ENCODE peak calls at places on chromosomes 7 and 10, in five cellular contexts. V, M, R, T and D are unnamed samples.

GRCh38 chr7:30207376-30207775 is 72.6 kb downstream of the MTURN start:
- DNase-seq in V (no peak), M (no peak), R (no peak), T (no peak), D (no peak)

GRCh38 chr7:92758796-92759431 is 77.5 kb downstream of the CDK6 start:
- DNase-seq in V (no peak), M (no peak), R (no peak), T (no peak), D (no peak)

GRCh38 chr10:124688889-124689670 is 55.1 kb downstream of the FAM53B start:
- DNase-seq in V (no peak), M (no peak), R (no peak), T (no peak), D (no peak)

GRCh38 chr10:27605337-27605736 is 101.2 kb downstream of the RAB18 start:
- DNase-seq in V (no peak), M (no peak), R (no peak), T (no peak), D (no peak)

GRCh38 chr10:14325325-14325955 is 5.3 kb downstream of the FRMD4A start:
- DNase-seq in V (no peak), M (peak), R (no peak), T (no peak), D (no peak)

GRCh38 chr7:28036748-28037147 is 143.8 kb downstream of the JAZF1 start:
- DNase-seq in V (no peak), M (no peak), R (no peak), T (no peak), D (no peak)

GRCh38 chr10:69069090-69070042 is 18.5 kb upstream of the SRGN start:
- DNase-seq in V (no peak), M (no peak), R (no peak), T (no peak), D (no peak)

GRCh38 chr7:155807013-155807804 is 5.1 kb downstream of the SHH start:
- DNase-seq in V (no peak), M (no peak), R (no peak), T (no peak), D (no peak)

GRCh38 chr7:22563621-22564241 is 63.7 kb upstream of the STEAP1B start:
- DNase-seq in V (no peak), M (peak), R (no peak), T (no peak), D (no peak)

GRCh38 chr7:28144266-28144665 is 36.3 kb downstream of the JAZF1 start:
- DNase-seq in V (peak), M (no peak), R (no peak), T (no peak), D (no peak)

GRCh38 chr7:33716581-33717477 is 188.5 kb upstream of the BMPER start:
- DNase-seq in V (no peak), M (peak), R (no peak), T (no peak), D (no peak)

GRCh38 chr10:105986896-105987638 is 1177.4 kb downstream of the SORCS1 start:
- DNase-seq in V (no peak), M (no peak), R (peak), T (no peak), D (no peak)

GRCh38 chr7:3238525-3239210 is 62.4 kb upstream of the SDK1 start:
- DNase-seq in V (no peak), M (no peak), R (no peak), T (no peak), D (no peak)

GRCh38 chr10:7388602-7389001 is 22.2 kb downstream of the SFMBT2 start:
- DNase-seq in V (no peak), M (no peak), R (no peak), T (no peak), D (no peak)

GRCh38 chr7:42080831-42081230 is 156.2 kb downstream of the GLI3 start:
- DNase-seq in V (no peak), M (peak), R (no peak), T (no peak), D (no peak)

GRCh38 chr10:44278669-44279337 is 106.1 kb downstream of the CXCL12 start:
- DNase-seq in V (no peak), M (peak), R (no peak), T (no peak), D (no peak)

GRCh38 chr7:46558482-46559193 is 637.6 kb upstream of the IGFBP3 start:
- DNase-seq in V (no peak), M (peak), R (peak), T (no peak), D (no peak)

GRCh38 chr10:36538945-36539586 is 586.3 kb upstream of the ANKRD30A start:
- DNase-seq in V (no peak), M (peak), R (peak), T (no peak), D (no peak)

DNA sequence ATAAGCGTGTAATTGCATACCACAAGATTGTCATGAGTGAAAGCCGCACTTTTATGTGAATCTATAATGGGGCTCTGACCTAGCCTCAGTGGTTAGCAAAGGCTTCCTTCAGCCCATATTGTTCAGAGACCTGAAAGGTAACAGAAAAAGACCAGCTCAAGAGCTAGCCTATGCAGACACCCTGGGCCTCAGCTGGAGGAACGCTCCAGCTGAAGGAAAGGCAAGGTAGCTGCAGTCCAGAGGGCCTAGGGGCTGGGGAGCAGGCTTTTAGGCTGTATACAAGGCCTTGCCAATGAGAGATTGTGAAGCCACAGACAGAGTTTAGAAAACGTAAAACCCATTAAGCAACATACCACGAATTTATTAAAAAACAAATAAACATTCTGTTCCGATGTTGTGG is 246.6 kb upstream of the GHITM start:
- DNase-seq in V (no peak), M (no peak), R (no peak), T (no peak), D (no peak)
- TF ChIP-seq CTCF in V (no peak), M (no peak), R (no peak), T (no peak), D (no peak)

GRCh38 chr7:120272261-120272895 is 597 bp upstream of the KCND2 start:
- DNase-seq in V (no peak), M (peak), R (peak), T (no peak), D (no peak)

GRCh38 chr7:120274482-120274881 is 1.5 kb downstream of the KCND2 start:
- DNase-seq in V (no peak), M (no peak), R (no peak), T (no peak), D (no peak)

GRCh38 chr7:120273476-120273975 is 551 bp downstream of the KCND2 start:
- DNase-seq in V (peak), M (no peak), R (peak), T (no peak), D (no peak)

GRCh38 chr7:120274899-120275298 is 1.9 kb downstream of the KCND2 start:
- DNase-seq in V (no peak), M (no peak), R (no peak), T (no peak), D (no peak)

GRCh38 chr7:120272896-120273475 is at the start of gene KCND2:
- DNase-seq in V (no peak), M (no peak), R (peak), T (no peak), D (no peak)
- H3K4me3 ChIP-seq in V (peak), M (peak), R (peak), T (peak), D (peak)

GRCh38 chr10:59881640-59882039 is 24.7 kb downstream of the CCDC6 start:
- DNase-seq in V (no peak), M (no peak), R (no peak), T (no peak), D (no peak)

GRCh38 chr10:59879363-59879935 is 26.9 kb downstream of the CCDC6 start:
- DNase-seq in V (no peak), M (no peak), R (no peak), T (no peak), D (no peak)

GRCh38 chr10:59880976-59881510 is 25.3 kb downstream of the CCDC6 start:
- DNase-seq in V (no peak), M (no peak), R (no peak), T (no peak), D (no peak)

GRCh38 chr10:59878915-59879314 is 27.4 kb downstream of the CCDC6 start:
- DNase-seq in V (no peak), M (no peak), R (no peak), T (no peak), D (no peak)

DNA sequence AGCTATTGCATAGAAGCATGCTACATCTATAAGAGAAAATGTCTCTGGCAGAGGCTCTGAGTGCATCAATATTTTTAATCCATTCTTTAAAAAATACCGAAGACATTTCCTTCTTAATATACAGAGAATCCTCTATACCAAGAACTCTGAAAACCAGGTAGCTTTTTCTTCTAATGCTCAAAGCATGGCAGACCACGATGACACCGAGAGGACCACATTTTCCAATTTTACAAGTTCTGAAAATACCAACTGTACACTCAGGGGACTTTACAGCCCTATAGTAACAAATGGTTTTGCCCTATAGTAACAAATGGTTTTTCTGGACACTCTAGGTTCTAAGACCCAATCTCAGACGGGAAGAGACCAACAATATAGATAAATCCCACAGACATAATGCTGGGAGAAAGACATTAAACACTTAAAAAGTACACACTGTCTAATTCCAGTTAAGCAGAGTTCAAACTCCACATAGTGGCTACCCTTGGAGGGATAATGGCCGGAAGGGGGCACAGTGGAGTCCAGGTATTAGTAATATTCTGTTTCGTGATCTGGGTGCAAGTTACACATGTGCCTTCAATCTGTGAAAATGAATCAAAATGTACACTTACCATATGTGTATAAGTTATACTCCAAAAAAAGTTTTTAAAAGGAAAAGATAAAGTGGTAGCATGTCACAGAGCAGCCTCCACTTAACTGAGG is 26.2 kb downstream of the CCDC6 start:
- DNase-seq in V (no peak), M (no peak), R (no peak), T (no peak), D (no peak)
- TF ChIP-seq CTCF in V (no peak), M (no peak), R (no peak), T (no peak), D (no peak)

DNA sequence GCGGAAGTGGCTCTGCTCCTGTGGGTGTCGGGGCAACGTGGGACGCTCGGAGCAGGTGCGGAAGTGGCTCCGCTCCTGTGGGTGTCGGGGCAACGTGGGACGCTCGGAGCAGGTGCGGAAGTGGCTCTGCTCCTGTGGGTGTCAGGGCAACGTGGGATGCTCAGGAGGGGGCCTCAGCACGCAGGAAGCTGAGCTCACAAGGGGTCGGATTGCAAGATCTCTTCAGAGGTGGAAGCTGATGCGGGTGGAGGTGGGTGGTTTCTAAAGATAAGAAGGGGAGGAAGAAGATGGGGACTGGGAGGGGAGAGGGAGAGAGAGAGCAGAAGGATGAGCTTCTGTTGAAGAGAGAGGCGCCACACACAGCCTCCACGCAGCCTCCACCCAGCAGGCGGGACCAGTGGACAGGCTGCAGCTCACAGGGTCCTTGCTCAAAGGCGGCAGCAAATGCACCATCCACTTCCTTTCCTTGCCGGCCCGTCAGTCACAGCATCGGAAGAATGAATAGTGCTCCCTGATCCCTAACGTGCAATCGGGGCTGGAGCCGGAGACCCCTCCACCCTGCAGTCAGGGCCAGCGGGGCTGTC is 78.7 kb downstream of the PTPRN2 start:
- DNase-seq in V (no peak), M (no peak), R (no peak), T (no peak), D (no peak)
- H3K4me3 ChIP-seq in V (peak), M (no peak), R (no peak), T (no peak), D (no peak)

DNA sequence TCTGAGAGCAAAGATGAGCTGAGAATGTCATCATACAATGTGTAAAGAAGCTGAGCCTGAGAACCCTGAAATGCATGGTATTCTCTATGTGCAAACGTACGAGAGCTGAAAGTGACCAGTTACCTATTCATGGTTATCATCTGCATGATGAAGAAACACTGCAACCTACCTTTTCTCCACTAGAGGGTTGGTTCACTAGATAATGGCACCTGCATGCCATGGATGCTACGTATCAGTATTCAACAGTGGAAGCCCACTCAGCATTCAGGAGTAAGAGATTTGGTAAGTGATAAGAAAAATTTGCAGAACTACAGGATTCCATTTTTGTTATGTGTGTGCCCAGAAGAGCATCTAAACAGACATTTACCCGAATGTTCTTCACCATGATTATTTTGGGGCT is 145.4 kb downstream of the PTPRN2 start:
- DNase-seq in V (no peak), M (no peak), R (no peak), T (no peak), D (no peak)
- TF ChIP-seq CTCF in V (no peak), M (no peak), R (no peak), T (no peak), D (no peak)

GRCh38 chr7:97005764-97006145 is 402 bp downstream of the DLX6 start:
- DNase-seq in V (no peak), M (no peak), R (no peak), T (no peak), D (no peak)
- H3K4me3 ChIP-seq in V (peak), M (peak), R (no peak), T (peak), D (peak)